ENCODE peak calls at places on chromosomes 2 and 18, in five cellular contexts. One of them, this sample, is unnamed. For H3K27me3, the result is how much of the 10 kb centered on the place peaks cover.

GRCh38 chr2:23534756-23535155 is 149.8 kb downstream of the KLHL29 start:
- DNase-seq in heart right ventricle: no peak
- DNase-seq in CD4-positive, alpha-beta memory T cell: no peak
- DNase-seq in CD4-positive, alpha-beta T cell: no peak
- DNase-seq in aorta: no peak
- DNase-seq in this sample: no peak

GRCh38 chr2:938181-939005 is 12.3 kb upstream of the SNTG2 start:
- DNase-seq in CD4-positive, alpha-beta T cell: no peak
- DNase-seq in CD4-positive, alpha-beta memory T cell: no peak
- DNase-seq in aorta: no peak
- DNase-seq in heart right ventricle: no peak
- DNase-seq in this sample: no peak

GRCh38 chr18:9436176-9436575 is 39.1 kb upstream of the RALBP1 start:
- DNase-seq in CD4-positive, alpha-beta T cell: no peak
- DNase-seq in aorta: no peak
- DNase-seq in heart right ventricle: no peak
- DNase-seq in CD4-positive, alpha-beta memory T cell: no peak
- DNase-seq in this sample: no peak

GRCh38 chr2:120208381-120209353 is 14.5 kb downstream of the TMEM185B start:
- DNase-seq in CD4-positive, alpha-beta memory T cell: no peak
- DNase-seq in aorta: no peak
- DNase-seq in heart right ventricle: no peak
- DNase-seq in CD4-positive, alpha-beta T cell: no peak
- DNase-seq in this sample: no peak

GRCh38 chr2:1605659-1606400 is 138.5 kb downstream of the PXDN start:
- DNase-seq in CD4-positive, alpha-beta memory T cell: no peak
- DNase-seq in aorta: peak
- DNase-seq in heart right ventricle: no peak
- DNase-seq in CD4-positive, alpha-beta T cell: no peak
- DNase-seq in this sample: no peak

GRCh38 chr2:226661789-226662545 is 137.7 kb downstream of the IRS1 start:
- DNase-seq in heart right ventricle: peak
- DNase-seq in aorta: peak
- DNase-seq in CD4-positive, alpha-beta memory T cell: no peak
- DNase-seq in CD4-positive, alpha-beta T cell: no peak
- DNase-seq in this sample: no peak

GRCh38 chr2:146748046-146748445 is 1096.8 kb upstream of the ACVR2A start:
- DNase-seq in CD4-positive, alpha-beta memory T cell: no peak
- DNase-seq in heart right ventricle: no peak
- DNase-seq in CD4-positive, alpha-beta T cell: no peak
- DNase-seq in aorta: no peak
- DNase-seq in this sample: no peak

GRCh38 chr2:25347205-25347815 is 5.6 kb upstream of the DNMT3A start:
- DNase-seq in aorta: no peak
- DNase-seq in CD4-positive, alpha-beta T cell: no peak
- DNase-seq in heart right ventricle: no peak
- DNase-seq in CD4-positive, alpha-beta memory T cell: no peak
- DNase-seq in this sample: no peak

GRCh38 chr2:69387770-69388481 is 899 bp upstream of the GFPT1 start:
- DNase-seq in heart right ventricle: no peak
- DNase-seq in CD4-positive, alpha-beta T cell: no peak
- DNase-seq in CD4-positive, alpha-beta memory T cell: no peak
- DNase-seq in aorta: no peak
- DNase-seq in this sample: no peak

GRCh38 chr2:48356701-48357322 is 173.1 kb upstream of the STON1 start:
- DNase-seq in CD4-positive, alpha-beta T cell: peak
- DNase-seq in CD4-positive, alpha-beta memory T cell: peak
- DNase-seq in aorta: no peak
- DNase-seq in heart right ventricle: no peak
- DNase-seq in this sample: peak

GRCh38 chr2:168749264-168749663 is 53.2 kb upstream of the NOSTRIN start:
- DNase-seq in aorta: no peak
- DNase-seq in CD4-positive, alpha-beta memory T cell: no peak
- DNase-seq in heart right ventricle: no peak
- DNase-seq in CD4-positive, alpha-beta T cell: no peak
- DNase-seq in this sample: no peak

GRCh38 chr2:5766621-5767020 is 74.4 kb downstream of the SOX11 start:
- DNase-seq in heart right ventricle: no peak
- DNase-seq in aorta: no peak
- DNase-seq in CD4-positive, alpha-beta T cell: no peak
- DNase-seq in CD4-positive, alpha-beta memory T cell: no peak
- DNase-seq in this sample: no peak

GRCh38 chr2:130798472-130799221 is 38.1 kb upstream of the ARHGEF4 start:
- DNase-seq in CD4-positive, alpha-beta T cell: no peak
- DNase-seq in heart right ventricle: peak
- DNase-seq in aorta: peak
- DNase-seq in CD4-positive, alpha-beta memory T cell: no peak
- DNase-seq in this sample: no peak

GRCh38 chr2:88638743-88639142 is 11.5 kb upstream of the EIF2AK3 start:
- DNase-seq in heart right ventricle: no peak
- DNase-seq in CD4-positive, alpha-beta T cell: no peak
- DNase-seq in aorta: no peak
- DNase-seq in CD4-positive, alpha-beta memory T cell: no peak
- DNase-seq in this sample: no peak

GRCh38 chr2:129504646-129505045 is 474.8 kb upstream of the RAB6C start:
- DNase-seq in CD4-positive, alpha-beta memory T cell: no peak
- DNase-seq in CD4-positive, alpha-beta T cell: no peak
- DNase-seq in aorta: no peak
- DNase-seq in heart right ventricle: no peak
- DNase-seq in this sample: no peak

GRCh38 chr2:211498551-211499205 is 942.3 kb downstream of the CPS1 start:
- DNase-seq in heart right ventricle: no peak
- DNase-seq in CD4-positive, alpha-beta T cell: no peak
- DNase-seq in aorta: no peak
- DNase-seq in CD4-positive, alpha-beta memory T cell: no peak
- DNase-seq in this sample: no peak

GRCh38 chr2:221254281-221254680 is 317.8 kb downstream of the EPHA4 start:
- DNase-seq in CD4-positive, alpha-beta T cell: no peak
- DNase-seq in aorta: no peak
- DNase-seq in heart right ventricle: no peak
- DNase-seq in CD4-positive, alpha-beta memory T cell: no peak
- DNase-seq in this sample: no peak

GRCh38 chr2:88841224-88841929 is 149.9 kb downstream of the RPIA start:
- DNase-seq in CD4-positive, alpha-beta T cell: no peak
- DNase-seq in heart right ventricle: no peak
- DNase-seq in aorta: no peak
- DNase-seq in CD4-positive, alpha-beta memory T cell: no peak
- DNase-seq in this sample: no peak

GRCh38 chr2:99680946-99681345 is 191.1 kb upstream of the REV1 start:
- DNase-seq in CD4-positive, alpha-beta memory T cell: no peak
- DNase-seq in CD4-positive, alpha-beta T cell: no peak
- DNase-seq in heart right ventricle: no peak
- DNase-seq in aorta: no peak
- DNase-seq in this sample: no peak

GRCh38 chr2:54588244-54588899 is 132.2 kb downstream of the SPTBN1 start:
- DNase-seq in aorta: no peak
- DNase-seq in CD4-positive, alpha-beta memory T cell: no peak
- DNase-seq in CD4-positive, alpha-beta T cell: no peak
- DNase-seq in heart right ventricle: no peak
- DNase-seq in this sample: no peak

GRCh38 chr2:167134381-167135072 is 246.2 kb downstream of the XIRP2 start:
- DNase-seq in CD4-positive, alpha-beta memory T cell: no peak
- DNase-seq in CD4-positive, alpha-beta T cell: no peak
- DNase-seq in heart right ventricle: no peak
- DNase-seq in aorta: no peak
- DNase-seq in this sample: no peak

DNA sequence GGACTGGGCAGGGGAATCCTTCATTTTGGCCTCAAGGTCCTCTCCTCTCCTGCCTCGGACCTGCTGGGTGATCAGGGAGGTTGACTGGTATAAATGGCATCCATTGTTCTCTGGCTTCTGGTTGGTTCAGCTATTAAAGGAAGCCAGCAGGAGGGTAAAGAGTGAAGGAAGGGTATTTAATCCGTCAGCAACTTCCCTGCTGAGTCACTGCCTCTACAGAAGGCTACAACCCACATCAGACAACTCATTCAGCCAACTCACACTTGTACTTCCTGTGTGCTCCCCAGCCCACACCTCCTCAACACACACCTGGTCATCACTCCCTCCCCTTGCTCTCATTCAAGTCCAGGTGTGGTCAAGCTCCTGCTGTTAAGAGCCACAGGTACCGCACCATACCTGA is 68.3 kb upstream of the MRPS9 start:
- DNase-seq in CD4-positive, alpha-beta T cell: no peak
- DNase-seq in CD4-positive, alpha-beta memory T cell: no peak
- DNase-seq in heart right ventricle: no peak
- DNase-seq in aorta: no peak
- DNase-seq in this sample: no peak
- H3K27ac ChIP-seq in CD4-positive, alpha-beta T cell: no peak
- H3K27ac ChIP-seq in CD4-positive, alpha-beta memory T cell: no peak
- H3K27ac ChIP-seq in heart right ventricle: no peak
- H3K27ac ChIP-seq in aorta: no peak
- H3K27ac ChIP-seq in this sample: no peak

DNA sequence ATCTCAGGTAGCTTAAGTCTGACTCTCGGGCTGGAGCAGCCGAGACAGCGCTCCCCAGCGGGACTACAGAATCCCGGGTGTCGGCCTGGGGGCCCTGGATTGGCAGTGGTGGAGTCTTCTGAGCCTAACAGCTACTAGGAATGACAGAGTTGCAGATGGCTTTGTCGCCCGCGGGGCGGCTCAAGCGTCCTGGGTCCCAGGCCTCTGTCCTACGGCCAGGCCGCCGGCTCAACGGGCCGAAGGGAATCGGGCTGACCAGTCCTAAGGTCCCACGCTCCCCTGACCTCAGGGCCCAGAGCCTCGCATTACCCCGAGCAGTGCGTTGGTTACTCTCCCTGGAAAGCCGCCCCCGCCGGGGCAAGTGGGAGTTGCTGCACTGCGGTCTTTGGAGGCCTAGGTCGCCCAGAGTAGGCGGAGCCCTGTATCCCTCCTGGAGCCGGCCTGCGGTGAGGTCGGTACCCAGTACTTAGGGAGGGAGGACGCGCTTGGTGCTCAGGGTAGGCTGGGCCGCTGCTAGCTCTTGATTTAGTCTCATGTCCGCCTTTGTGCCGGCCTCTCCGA is 8.8 kb downstream of the SIX2 start:
- DNase-seq in CD4-positive, alpha-beta memory T cell: no peak
- DNase-seq in aorta: no peak
- DNase-seq in heart right ventricle: peak
- DNase-seq in CD4-positive, alpha-beta T cell: no peak
- DNase-seq in this sample: no peak
- H3K27me3 ChIP-seq in CD4-positive, alpha-beta memory T cell: under half
- H3K27me3 ChIP-seq in aorta: under half
- H3K27me3 ChIP-seq in heart right ventricle: half or more
- H3K27me3 ChIP-seq in CD4-positive, alpha-beta T cell: half or more
- H3K27me3 ChIP-seq in this sample: half or more

DNA sequence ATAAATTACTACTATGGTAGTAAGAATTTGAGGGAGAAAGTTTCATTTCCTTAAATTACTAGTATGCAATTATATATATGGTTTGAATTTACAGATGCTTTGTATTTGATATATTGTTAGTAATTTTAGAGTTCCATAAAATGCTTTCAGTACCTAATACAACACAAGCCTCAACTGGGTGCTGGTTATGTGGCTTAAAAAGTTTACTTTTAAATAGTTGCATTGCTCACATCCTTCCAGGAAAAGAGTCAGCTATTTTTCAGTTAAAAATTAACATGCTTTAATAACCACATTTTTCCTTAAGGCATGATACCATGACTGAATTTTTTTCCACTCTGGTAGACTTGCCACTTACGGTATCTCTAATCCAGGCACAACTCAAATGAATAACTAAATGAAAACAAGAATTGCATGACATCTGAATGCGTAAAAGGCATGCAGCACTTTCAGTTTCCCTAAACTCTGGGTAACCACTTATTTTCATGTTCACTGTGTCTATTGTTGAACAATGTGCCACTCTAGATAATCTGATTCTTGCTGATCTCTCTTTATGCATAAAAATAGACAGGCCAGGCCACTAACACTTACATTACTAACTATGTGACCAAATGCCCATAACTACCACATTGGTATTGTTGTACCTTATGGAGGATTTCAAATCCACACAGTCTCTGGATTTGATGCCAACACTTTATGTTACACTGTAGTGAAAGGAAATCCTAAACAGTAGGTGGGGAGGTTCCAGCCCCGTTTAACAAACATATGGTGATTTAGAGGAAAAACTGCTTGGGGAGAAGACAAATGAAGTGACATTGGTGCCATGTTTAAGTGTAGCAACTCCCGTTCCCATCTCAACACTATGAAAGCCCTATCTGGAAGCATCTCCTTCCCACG is 35.5 kb upstream of the SLC35F5 start:
- DNase-seq in CD4-positive, alpha-beta T cell: no peak
- DNase-seq in CD4-positive, alpha-beta memory T cell: no peak
- DNase-seq in aorta: no peak
- DNase-seq in heart right ventricle: no peak
- DNase-seq in this sample: no peak
- H3K27ac ChIP-seq in CD4-positive, alpha-beta T cell: no peak
- H3K27ac ChIP-seq in CD4-positive, alpha-beta memory T cell: no peak
- H3K27ac ChIP-seq in aorta: no peak
- H3K27ac ChIP-seq in heart right ventricle: no peak
- H3K27ac ChIP-seq in this sample: no peak

GRCh38 chr2:20097889-20098714 is 46.7 kb upstream of the LAPTM4A start:
- DNase-seq in aorta: peak
- DNase-seq in CD4-positive, alpha-beta T cell: peak
- DNase-seq in CD4-positive, alpha-beta memory T cell: peak
- DNase-seq in heart right ventricle: peak
- DNase-seq in this sample: peak
- H3K27me3 ChIP-seq in aorta: under half
- H3K27me3 ChIP-seq in CD4-positive, alpha-beta T cell: under half
- H3K27me3 ChIP-seq in CD4-positive, alpha-beta memory T cell: under half
- H3K27me3 ChIP-seq in heart right ventricle: under half
- H3K27me3 ChIP-seq in this sample: under half

DNA sequence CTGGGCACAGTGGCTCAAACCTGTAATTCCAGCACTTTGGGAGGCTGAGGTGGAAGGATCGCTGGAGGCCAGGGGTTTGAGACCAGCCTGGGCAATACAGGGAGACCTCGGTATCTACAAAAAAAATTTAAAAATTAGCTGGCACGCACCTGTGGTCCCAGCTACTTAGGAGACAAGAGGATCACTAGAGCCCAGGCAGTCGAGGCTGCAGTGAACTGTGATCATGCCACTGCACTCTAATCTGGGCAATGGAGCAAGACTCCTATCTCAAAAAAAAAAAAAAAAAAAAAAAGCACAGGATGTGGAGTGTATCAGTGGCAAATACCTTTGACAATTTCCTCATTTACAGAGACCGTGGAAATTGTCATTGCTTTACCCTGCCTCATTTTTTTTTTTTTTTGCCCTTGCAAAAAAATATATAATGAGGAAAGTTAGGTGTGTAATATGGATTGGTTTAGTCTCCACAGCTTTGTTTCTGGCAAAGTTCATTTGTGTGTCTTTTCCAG is 20.9 kb upstream of the PPP1CB start:
- DNase-seq in CD4-positive, alpha-beta T cell: no peak
- DNase-seq in CD4-positive, alpha-beta memory T cell: no peak
- DNase-seq in aorta: no peak
- DNase-seq in heart right ventricle: no peak
- DNase-seq in this sample: no peak
- H3K27ac ChIP-seq in CD4-positive, alpha-beta T cell: no peak
- H3K27ac ChIP-seq in CD4-positive, alpha-beta memory T cell: no peak
- H3K27ac ChIP-seq in aorta: no peak
- H3K27ac ChIP-seq in heart right ventricle: no peak
- H3K27ac ChIP-seq in this sample: no peak